ENCODE peak calls at places on chromosomes 1 and 21, in ten cellular contexts. Y, L, E, D, A, C, G, R, Z and K are unnamed samples.

GRCh38 chr1:29682918-29683314 is 446.6 kb downstream of the PTPRU start:
- DNase-seq in E (no peak), A (no peak), L (no peak), G (peak), Z (no peak), R (no peak), C (peak), Y (no peak), D (no peak), K (no peak)

GRCh38 chr1:199404976-199405375 is 622.5 kb upstream of the NR5A2 start:
- DNase-seq in Z (no peak), Y (no peak), G (peak), C (peak), D (no peak), A (no peak), E (no peak), R (no peak), L (no peak), K (no peak)

GRCh38 chr1:180482425-180483275 is 19.7 kb downstream of the ACBD6 start:
- DNase-seq in Y (no peak), E (peak), A (no peak), Z (no peak), L (peak), C (peak), R (no peak), D (no peak), G (peak), K (peak)

GRCh38 chr1:28517649-28517999 is 11.8 kb downstream of the RCC1 start:
- DNase-seq in D (no peak), R (no peak), Y (no peak), L (no peak), Z (no peak), A (no peak), G (no peak), E (no peak), C (no peak), K (no peak)

GRCh38 chr1:220885971-220886370 is 6.7 kb downstream of the HLX start:
- DNase-seq in L (no peak), G (no peak), E (no peak), Z (no peak), D (no peak), A (no peak), Y (no peak), R (no peak), C (no peak), K (no peak)

GRCh38 chr21:29017639-29018237 is 1.4 kb downstream of the RWDD2B start:
- DNase-seq in C (no peak), L (no peak), Y (no peak), Z (no peak), A (no peak), R (no peak), E (no peak), G (no peak), D (no peak), K (no peak)

GRCh38 chr21:41367598-41368360 is 6.0 kb downstream of the MX2 start:
- DNase-seq in C (no peak), L (no peak), R (no peak), G (no peak), A (no peak), Z (no peak), Y (no peak), E (no peak), D (peak), K (no peak)

GRCh38 chr21:44525431-44526095 is 14.4 kb downstream of the KRTAP10-1 start:
- DNase-seq in Z (peak), C (no peak), R (no peak), L (no peak), A (no peak), G (no peak), E (no peak), Y (no peak), D (peak), K (no peak)

GRCh38 chr1:40861227-40862003 is 748 bp downstream of the CITED4 start:
- DNase-seq in C (peak), Y (peak), A (no peak), G (peak), D (no peak), Z (peak), R (no peak), E (peak), L (peak), K (no peak)

GRCh38 chr1:212477014-212477679 is 44.4 kb downstream of the NENF start:
- DNase-seq in L (peak), E (peak), G (peak), R (peak), C (peak), Y (peak), Z (peak), D (peak), A (peak), K (peak)

GRCh38 chr1:85846706-85847105 is 138.5 kb upstream of the ZNHIT6 start:
- DNase-seq in D (no peak), L (no peak), R (no peak), G (no peak), Y (no peak), C (no peak), E (no peak), Z (no peak), A (no peak), K (no peak)

GRCh38 chr21:31666445-31667010 is 7.0 kb downstream of the SOD1 start:
- DNase-seq in R (no peak), Z (no peak), Y (no peak), D (no peak), A (no peak), L (no peak), G (no peak), C (no peak), E (no peak), K (no peak)

GRCh38 chr1:34985063-34985770 is at the start of gene TMEM35B:
- DNase-seq in A (peak), Y (peak), C (peak), L (peak), G (peak), R (no peak), Z (peak), E (peak), D (peak), K (peak)

GRCh38 chr1:227451954-227452353 is 111.4 kb upstream of the ZNF678 start:
- DNase-seq in D (no peak), E (no peak), G (no peak), R (no peak), A (no peak), L (no peak), Y (no peak), Z (no peak), C (no peak), K (no peak)

GRCh38 chr1:99648107-99648506 is 2.2 kb downstream of the PALMD start:
- DNase-seq in G (no peak), A (peak), C (no peak), L (peak), R (peak), E (no peak), Z (peak), D (peak), Y (peak), K (no peak)

GRCh38 chr1:201309420-201309819 is 26.1 kb downstream of the PKP1 start:
- DNase-seq in Y (peak), Z (peak), E (peak), D (peak), A (peak), C (peak), G (peak), R (peak), L (peak), K (peak)

GRCh38 chr1:29002792-29003191 is 88.4 kb downstream of the EPB41 start:
- DNase-seq in E (no peak), Z (no peak), Y (no peak), C (no peak), D (no peak), L (peak), G (no peak), R (no peak), A (no peak), K (no peak)

GRCh38 chr1:240758296-240758695 is 146.3 kb upstream of the GREM2 start:
- DNase-seq in G (no peak), L (no peak), E (no peak), C (no peak), R (no peak), A (no peak), D (no peak), Y (no peak), Z (no peak), K (no peak)

GRCh38 chr1:32470991-32471694 is 6.3 kb downstream of the ZBTB8B start:
- DNase-seq in A (no peak), R (no peak), C (no peak), Y (no peak), E (no peak), L (no peak), Z (no peak), G (no peak), D (no peak), K (no peak)

GRCh38 chr1:100959502-100960060 is 63.7 kb downstream of the SLC30A7 start:
- DNase-seq in Z (no peak), Y (no peak), A (no peak), E (no peak), C (peak), R (no peak), G (peak), L (no peak), D (no peak), K (no peak)

GRCh38 chr1:44496541-44497171 is 91.6 kb downstream of the RNF220 start:
- DNase-seq in G (no peak), R (no peak), A (no peak), C (no peak), Z (no peak), D (no peak), L (no peak), Y (peak), E (no peak), K (no peak)

GRCh38 chr1:167474191-167474641 is 44.1 kb downstream of the CD247 start:
- DNase-seq in C (no peak), D (peak), L (no peak), Y (no peak), A (no peak), Z (no peak), G (no peak), E (no peak), R (no peak), K (no peak)

GRCh38 chr21:38883142-38883541 is 77.4 kb downstream of the ETS2 start:
- DNase-seq in G (no peak), C (no peak), L (no peak), Y (no peak), A (no peak), Z (no peak), D (no peak), R (no peak), E (no peak), K (no peak)

GRCh38 chr1:186152945-186153309 is 222.1 kb downstream of the TPR start:
- DNase-seq in G (no peak), E (no peak), Z (no peak), C (no peak), D (no peak), R (no peak), A (no peak), Y (no peak), L (no peak), K (no peak)

GRCh38 chr1:186146971-186147370 is 228.1 kb downstream of the TPR start:
- DNase-seq in L (no peak), Z (no peak), C (no peak), E (no peak), A (no peak), D (no peak), Y (no peak), R (no peak), G (no peak), K (no peak)

GRCh38 chr1:186154651-186155050 is 220.4 kb downstream of the TPR start:
- DNase-seq in R (no peak), C (peak), D (no peak), A (no peak), Z (no peak), E (no peak), Y (no peak), L (no peak), G (no peak), K (no peak)

GRCh38 chr1:186155594-186155993 is 219.5 kb downstream of the TPR start:
- DNase-seq in G (peak), A (no peak), E (no peak), D (no peak), L (peak), C (peak), Z (no peak), Y (no peak), R (peak), K (peak)

DNA sequence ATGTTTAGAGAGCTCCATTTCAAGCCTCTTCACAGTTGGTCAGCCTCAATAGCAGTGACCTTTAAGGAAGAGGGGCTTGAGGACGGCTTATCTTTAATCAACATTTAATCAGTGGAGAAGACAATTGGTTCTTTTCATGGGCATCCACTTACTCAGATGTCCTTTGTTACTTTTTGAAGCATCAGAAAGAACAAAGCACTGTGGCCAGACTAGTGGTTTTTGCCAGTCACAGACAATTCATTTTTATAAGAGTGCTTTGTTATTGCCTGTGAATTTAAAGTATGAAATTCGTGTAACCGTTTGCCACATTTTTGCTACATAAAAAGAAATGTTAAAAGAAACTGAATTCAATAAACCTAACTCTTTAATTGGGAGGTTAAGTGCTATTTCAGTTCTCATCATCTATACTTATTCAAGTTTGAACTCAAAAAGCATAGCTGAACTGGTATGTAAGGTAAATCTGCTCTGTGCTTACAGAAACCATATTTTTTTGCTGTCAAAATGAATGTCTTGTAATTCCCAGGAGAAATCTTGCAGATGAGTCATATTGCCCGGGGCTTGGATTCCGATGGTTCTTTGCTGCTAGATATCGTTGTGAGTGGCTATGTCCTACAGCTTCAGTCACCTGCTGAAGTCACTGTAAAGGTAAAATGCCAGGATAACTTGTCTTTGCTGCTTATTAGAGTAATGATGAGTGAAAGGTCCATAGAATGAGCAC is 222.7 kb downstream of the TPR start:
- DNase-seq in A (no peak), Y (no peak), G (peak), L (peak), Z (no peak), C (peak), E (no peak), R (peak), D (no peak), K (peak)
- H3K4me3 ChIP-seq in A (no peak), Y (no peak), G (no peak), L (no peak), Z (no peak), C (no peak), E (no peak), R (no peak), D (no peak), K (no peak)

GRCh38 chr1:234722904-234723588 is 113.1 kb upstream of the IRF2BP2 start:
- DNase-seq in Z (peak), C (peak), L (peak), R (peak), A (no peak), Y (peak), D (no peak), G (peak), E (no peak), K (no peak)

GRCh38 chr1:234720709-234721436 is 110.9 kb upstream of the IRF2BP2 start:
- DNase-seq in A (no peak), Z (no peak), G (no peak), R (no peak), L (no peak), E (no peak), Y (no peak), C (peak), D (no peak), K (no peak)

GRCh38 chr1:234721476-234722266 is 111.7 kb upstream of the IRF2BP2 start:
- DNase-seq in G (peak), E (no peak), R (no peak), C (peak), Z (peak), Y (peak), L (no peak), A (no peak), D (no peak), K (no peak)

GRCh38 chr1:234724517-234725176 is 114.7 kb upstream of the IRF2BP2 start:
- DNase-seq in L (no peak), Z (peak), A (no peak), E (no peak), C (no peak), D (peak), Y (peak), R (peak), G (no peak), K (no peak)

GRCh38 chr1:234722267-234722704 is 112.3 kb upstream of the IRF2BP2 start:
- DNase-seq in D (no peak), Y (peak), A (no peak), Z (no peak), L (no peak), C (no peak), G (no peak), R (no peak), E (no peak), K (no peak)
- H3K4me3 ChIP-seq in D (no peak), Y (no peak), A (no peak), Z (peak), L (no peak), C (peak), G (no peak), R (no peak), E (no peak), K (no peak)

DNA sequence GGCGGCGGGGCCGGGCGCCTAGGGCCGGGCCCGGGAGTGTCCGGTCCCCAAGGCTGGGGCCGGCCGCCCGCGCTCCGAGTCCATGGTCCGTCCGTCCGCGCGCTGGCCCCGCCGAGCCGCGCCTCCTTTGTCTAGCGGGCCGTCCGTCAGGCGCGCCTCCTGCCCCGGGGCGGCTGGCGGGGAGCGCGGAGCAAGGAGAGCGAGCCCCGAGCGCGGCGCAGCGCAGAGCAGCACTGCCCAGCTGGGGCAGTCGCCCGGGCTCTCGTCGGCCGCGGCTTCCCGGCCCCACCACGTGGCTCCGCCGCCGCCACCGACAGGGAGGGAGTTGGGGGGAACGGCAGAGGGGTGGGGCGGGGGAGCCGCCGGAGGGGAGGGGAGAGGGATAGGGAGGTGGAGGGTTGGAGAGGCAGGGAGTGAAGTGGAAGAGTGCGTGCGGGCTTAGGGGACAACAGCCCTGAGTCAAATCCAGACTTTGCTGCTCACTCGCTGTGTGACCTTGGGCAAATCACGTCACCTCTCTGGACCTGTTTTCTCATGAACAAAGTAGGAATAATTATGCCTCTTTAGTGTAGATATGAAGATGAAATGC is at the start of gene NKAIN1:
- DNase-seq in Y (no peak), G (no peak), R (no peak), E (peak), D (peak), A (no peak), Z (no peak), C (peak), L (peak), K (peak)
- H3K4me3 ChIP-seq in Y (no peak), G (peak), R (peak), E (peak), D (peak), A (peak), Z (peak), C (peak), L (peak), K (peak)

GRCh38 chr1:154954541-154954940 is 1.4 kb downstream of the PBXIP1 start:
- DNase-seq in R (no peak), D (peak), L (no peak), A (no peak), Z (no peak), E (no peak), Y (no peak), C (no peak), G (no peak), K (no peak)
- H3K4me3 ChIP-seq in R (no peak), D (no peak), L (no peak), A (peak), Z (peak), E (peak), Y (no peak), C (no peak), G (no peak), K (no peak)

GRCh38 chr1:197913495-197914276 is 3.5 kb upstream of the LHX9 start:
- DNase-seq in Y (no peak), E (peak), R (no peak), A (no peak), G (no peak), L (no peak), C (no peak), D (no peak), Z (no peak), K (no peak)

GRCh38 chr1:197911857-197912696 is 5.1 kb upstream of the LHX9 start:
- DNase-seq in Z (no peak), E (peak), A (no peak), D (no peak), C (no peak), R (no peak), G (no peak), L (no peak), Y (no peak), K (no peak)

GRCh38 chr1:197914510-197914909 is 2.7 kb upstream of the LHX9 start:
- DNase-seq in C (no peak), R (no peak), Z (no peak), E (peak), A (no peak), Y (no peak), L (no peak), G (no peak), D (no peak), K (no peak)

GRCh38 chr1:197911172-197911856 is 5.9 kb upstream of the LHX9 start:
- DNase-seq in C (no peak), R (no peak), L (no peak), A (no peak), E (peak), D (peak), Y (no peak), G (no peak), Z (no peak), K (no peak)

DNA sequence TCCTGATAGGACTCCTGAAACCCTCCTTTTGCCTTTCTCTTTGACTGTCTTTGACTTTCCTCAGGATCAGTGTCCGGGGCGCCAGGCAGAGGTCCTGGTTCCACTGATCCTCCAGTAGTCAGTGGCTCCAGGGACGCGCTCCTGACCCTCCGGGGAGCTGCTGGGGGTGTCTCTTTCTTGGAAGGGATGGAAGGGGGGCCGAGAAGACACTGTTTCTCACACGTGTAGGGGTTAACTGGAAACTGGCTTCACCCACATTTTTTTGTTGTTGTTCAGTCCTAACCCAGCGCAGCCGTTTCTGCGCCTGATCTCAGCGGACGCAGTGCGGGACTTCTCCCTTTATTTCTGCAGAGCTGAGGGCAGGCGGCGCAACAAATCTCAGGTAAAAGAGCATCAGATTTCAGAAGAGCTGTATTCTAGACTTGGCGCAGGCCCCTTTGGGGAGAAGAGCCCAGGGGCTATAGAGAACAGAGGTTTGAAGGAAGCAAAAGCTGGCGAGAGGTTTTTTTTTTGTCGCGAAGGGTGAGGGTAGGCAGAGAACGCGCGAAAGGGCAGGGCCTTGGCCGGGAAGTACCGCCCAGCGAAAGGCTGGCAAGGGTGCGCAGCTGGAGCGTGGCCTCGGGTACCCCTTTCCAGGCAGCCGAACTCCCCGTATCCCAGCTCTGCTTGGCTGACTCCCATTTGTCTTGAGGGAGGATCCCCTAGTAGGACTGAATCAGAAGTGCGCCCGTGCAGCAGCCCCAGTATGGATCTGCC is 4.3 kb upstream of the LHX9 start:
- DNase-seq in Z (no peak), C (no peak), Y (no peak), R (no peak), G (no peak), D (no peak), L (no peak), E (peak), A (no peak), K (no peak)
- H3K4me3 ChIP-seq in Z (no peak), C (peak), Y (peak), R (no peak), G (no peak), D (no peak), L (no peak), E (no peak), A (peak), K (peak)

GRCh38 chr1:22447581-22448215 is 4.0 kb upstream of the ZBTB40 start:
- DNase-seq in A (no peak), Y (peak), E (no peak), C (peak), D (no peak), R (no peak), Z (peak), G (peak), L (peak), K (no peak)
- H3K4me3 ChIP-seq in A (peak), Y (no peak), E (no peak), C (no peak), D (no peak), R (no peak), Z (no peak), G (no peak), L (no peak), K (no peak)

GRCh38 chr21:35026153-35026499 is 23.0 kb downstream of the RUNX1 start:
- DNase-seq in Z (no peak), Y (no peak), E (no peak), C (no peak), D (no peak), A (no peak), G (peak), R (no peak), L (no peak), K (no peak)
- H3K4me3 ChIP-seq in Z (no peak), Y (no peak), E (no peak), C (no peak), D (no peak), A (peak), G (no peak), R (no peak), L (no peak), K (no peak)